ENCODE peak calls at places on chromosome 18, in four cellular contexts. C is GM20000; D is stimulated activated CD4-positive, alpha-beta T cell treated with anti-CD3 and anti-CD28 coated beads, Interleukin-4, amount 100 ng/mL, for 48 hours; Y is upper lobe of right lung. J is an unnamed sample.

GRCh38 chr18:80037869-80038630 is 3.8 kb downstream of the RBFA start:
- DNase-seq in C (no peak), D (no peak), Y (no peak), J (no peak)

GRCh38 chr18:51522821-51523220 is 325.3 kb upstream of the MEX3C start:
- DNase-seq in C (no peak), D (no peak), Y (no peak), J (peak)

GRCh38 chr18:44901283-44901682 is 220.6 kb downstream of the SETBP1 start:
- DNase-seq in C (no peak), D (no peak), Y (no peak), J (no peak)

GRCh38 chr18:23812566-23813440 is 123.5 kb downstream of the LAMA3 start:
- DNase-seq in C (peak), D (no peak), Y (no peak), J (peak)

GRCh38 chr18:21191596-21192307 is 50.3 kb upstream of the GREB1L start:
- DNase-seq in C (no peak), D (peak), Y (no peak), J (peak)

GRCh38 chr18:79043288-79043687 is 25.9 kb upstream of the ATP9B start:
- DNase-seq in C (no peak), D (no peak), Y (no peak), J (no peak)

GRCh38 chr18:78105611-78106010 is 856.0 kb downstream of the GALR1 start:
- DNase-seq in C (no peak), D (no peak), Y (no peak), J (no peak)

GRCh38 chr18:24319757-24320156 is 77.9 kb downstream of the OSBPL1A start:
- DNase-seq in C (no peak), D (no peak), Y (no peak), J (no peak)

GRCh38 chr18:23239885-23240608 is 104.8 kb downstream of the CABLES1 start:
- DNase-seq in C (no peak), D (no peak), Y (no peak), J (no peak)

GRCh38 chr18:50039736-50040135 is 155.2 kb downstream of the MYO5B start:
- DNase-seq in C (no peak), D (no peak), Y (no peak), J (no peak)

GRCh38 chr18:53380063-53380639 is 844.3 kb downstream of the MBD2 start:
- DNase-seq in C (peak), D (no peak), Y (no peak), J (peak)

GRCh38 chr18:48076461-48076860 is 146.0 kb upstream of the SMAD2 start:
- DNase-seq in C (no peak), D (no peak), Y (peak), J (no peak)

GRCh38 chr18:79982736-79983135 is 5.6 kb downstream of the TXNL4A start:
- DNase-seq in C (no peak), D (no peak), Y (no peak), J (no peak)

GRCh38 chr18:13112982-13113381 is 105.6 kb upstream of the LDLRAD4 start:
- DNase-seq in C (no peak), D (no peak), Y (no peak), J (peak)

GRCh38 chr18:48818329-48819254 is 132.2 kb downstream of the SMAD7 start:
- DNase-seq in C (no peak), D (no peak), Y (peak), J (no peak)

GRCh38 chr18:46566111-46566510 is 90.9 kb downstream of the LOXHD1 start:
- DNase-seq in C (no peak), D (no peak), Y (no peak), J (no peak)

GRCh38 chr18:78736015-78736690 is 243.5 kb upstream of the SALL3 start:
- DNase-seq in C (no peak), D (no peak), Y (no peak), J (no peak)

GRCh38 chr18:9876867-9877654 is 8.7 kb upstream of the TXNDC2 start:
- DNase-seq in C (no peak), D (no peak), Y (no peak), J (peak)

GRCh38 chr18:14970027-14970426 is 222.1 kb downstream of the ANKRD30B start:
- DNase-seq in C (no peak), D (no peak), Y (no peak), J (peak)

GRCh38 chr18:9108911-9109310 is 6.4 kb downstream of the NDUFV2 start:
- DNase-seq in C (no peak), D (no peak), Y (no peak), J (no peak)

GRCh38 chr18:22914633-22915032 is 18.5 kb upstream of the RBBP8 start:
- DNase-seq in C (no peak), D (no peak), Y (no peak), J (peak)

GRCh38 chr18:7514796-7515440 is 52.2 kb upstream of the PTPRM start:
- DNase-seq in C (no peak), D (no peak), Y (no peak), J (peak)

GRCh38 chr18:59218018-59218417 is 1.9 kb upstream of the GRP start:
- DNase-seq in C (no peak), D (no peak), Y (no peak), J (no peak)

GRCh38 chr18:79566841-79567370 is 112.7 kb upstream of the CTDP1 start:
- DNase-seq in C (no peak), D (no peak), Y (peak), J (peak)

GRCh38 chr18:24499814-24500601 is 39.6 kb downstream of the HRH4 start:
- DNase-seq in C (no peak), D (no peak), Y (no peak), J (no peak)

GRCh38 chr18:36341944-36342343 is 44.4 kb downstream of the FHOD3 start:
- DNase-seq in C (no peak), D (no peak), Y (no peak), J (no peak)

GRCh38 chr18:50614838-50615237 is 55.0 kb downstream of the MAPK4 start:
- DNase-seq in C (no peak), D (no peak), Y (peak), J (peak)

GRCh38 chr18:4510709-4511108 is 55.6 kb upstream of the DLGAP1 start:
- DNase-seq in C (peak), D (no peak), Y (no peak), J (no peak)

GRCh38 chr18:69102959-69103358 is 297.7 kb upstream of the DOK6 start:
- DNase-seq in C (no peak), D (no peak), Y (no peak), J (peak)

GRCh38 chr18:69736731-69737130 is 210.9 kb downstream of the CD226 start:
- DNase-seq in C (no peak), D (no peak), Y (no peak), J (no peak)

GRCh38 chr18:76374330-76375281 is 120.4 kb downstream of the ZNF516 start:
- DNase-seq in C (peak), D (no peak), Y (no peak), J (no peak)

GRCh38 chr18:26579941-26580618 is 31.7 kb upstream of the KCTD1 start:
- DNase-seq in C (no peak), D (no peak), Y (peak), J (peak)